ENCODE peak calls at places on chromosomes 4 and X, in ten cellular contexts. F is A172; B is activated CD4-positive, alpha-beta T cell treated with anti-CD3 and anti-CD28 coated beads for 24 hours; H is BJ; M is effector memory CD4-positive, alpha-beta T cell; L is NCI-H460; R is endothelial cell; S is T-helper 1 cell; E is H4; J is neural progenitor cell. Y is an unnamed sample.

GRCh38 chr4:185912779-185913178 is 100.8 kb upstream of the SORBS2 start:
- DNase-seq in J (no peak), S (no peak), L (no peak), M (no peak), F (peak; percentile 31), E (no peak), B (no peak), H (peak; percentile 29), R (no peak), Y (no peak)

GRCh38 chrX:23394421-23394820 is 59.8 kb downstream of the PTCHD1 start:
- DNase-seq in F (no peak), M (no peak), R (no peak), H (no peak), J (no peak), E (no peak), L (no peak), S (no peak), B (no peak), Y (no peak)

GRCh38 chr4:25813705-25814104 is 49.1 kb downstream of the SEL1L3 start:
- DNase-seq in S (no peak), B (no peak), M (no peak), R (no peak), H (no peak), E (no peak), J (peak; percentile 38), L (no peak), F (peak; percentile 76), Y (no peak)

GRCh38 chr4:119209077-119209476 is 3.4 kb upstream of the USP53 start:
- DNase-seq in R (no peak), F (peak; percentile 98), B (peak; percentile 61), L (peak; percentile 83), E (peak; percentile 23), J (no peak), H (peak; percentile 87), S (no peak), M (no peak), Y (no peak)

GRCh38 chr4:65661469-65661868 is 8.8 kb downstream of the EPHA5 start:
- DNase-seq in L (peak; percentile 61), J (no peak), S (no peak), H (no peak), B (no peak), E (peak; percentile 79), F (peak; percentile 14), R (no peak), M (no peak), Y (no peak)

GRCh38 chrX:46117234-46117633 is 428.0 kb downstream of the ZNF674 start:
- DNase-seq in B (no peak), F (no peak), S (no peak), H (no peak), E (no peak), L (no peak), M (no peak), R (no peak), J (no peak), Y (no peak)

GRCh38 chr4:99285387-99285786 is 5.4 kb downstream of the ADH1A start:
- DNase-seq in F (no peak), H (no peak), J (no peak), B (no peak), E (no peak), R (no peak), S (no peak), M (no peak), L (no peak), Y (no peak)

GRCh38 chr4:86706923-86707597 is 112.9 kb downstream of the PTPN13 start:
- DNase-seq in E (no peak), B (no peak), M (no peak), L (no peak), F (no peak), S (no peak), H (no peak), J (no peak), R (no peak), Y (no peak)

GRCh38 chrX:68238568-68238967 is 194.7 kb downstream of the OPHN1 start:
- DNase-seq in S (no peak), R (peak; percentile 18), E (peak; percentile 5), B (no peak), L (no peak), M (no peak), H (no peak), F (no peak), J (peak; percentile 21), Y (peak; percentile 0)